ENCODE peak calls at places on chromosomes 11 and 22, in nine cellular contexts. H, W, T, D, Y, C, S, G and E are unnamed samples.
A peak's percentile ranks its signal among the peaks of the same experiment; 100 is the strongest.

GRCh38 chr11:96015911-96016565 is 92.1 kb upstream of the MTMR2 start:
- DNase-seq in H (peak; percentile 7), W (no peak), T (no peak), D (no peak), Y (no peak), C (no peak), S (no peak), G (no peak), E (no peak)

GRCh38 chr11:44484211-44484610 is 81.3 kb upstream of the CD82 start:
- DNase-seq in H (peak; percentile 1), W (no peak), T (no peak), D (no peak), Y (no peak), C (peak; percentile 49), S (peak; percentile 12), G (peak; percentile 8), E (no peak)

GRCh38 chr11:1305063-1305495 is 4.4 kb downstream of the TOLLIP start:
- DNase-seq in H (no peak), W (no peak), T (peak; percentile 42), D (no peak), Y (no peak), C (no peak), S (no peak), G (no peak), E (no peak)

GRCh38 chr11:60396790-60397189 is 531 bp downstream of the MS4A14 start:
- DNase-seq in H (peak; percentile 53), W (no peak), T (no peak), D (no peak), Y (peak; percentile 47), C (no peak), S (no peak), G (no peak), E (no peak)

GRCh38 chr11:129790131-129790530 is 25.5 kb upstream of the TMEM45B start:
- DNase-seq in H (no peak), W (no peak), T (no peak), D (no peak), Y (no peak), C (no peak), S (no peak), G (no peak), E (no peak)

GRCh38 chr22:26847046-26847445 is 189.7 kb downstream of the MIAT start:
- DNase-seq in H (no peak), W (no peak), T (no peak), D (no peak), Y (no peak), C (no peak), S (no peak), G (no peak), E (no peak)

GRCh38 chr11:1348146-1348545 is 38.7 kb upstream of the TOLLIP start:
- DNase-seq in H (no peak), W (no peak), T (no peak), D (no peak), Y (no peak), C (no peak), S (no peak), G (no peak), E (no peak)

GRCh38 chr11:61023086-61024035 is 51.9 kb downstream of the CD6 start:
- DNase-seq in H (no peak), W (no peak), T (no peak), D (no peak), Y (no peak), C (no peak), S (no peak), G (no peak), E (peak; percentile 57)

GRCh38 chr11:34028407-34028804 is 23.1 kb upstream of the CAPRIN1 start:
- DNase-seq in H (no peak), W (no peak), T (peak; percentile 39), D (no peak), Y (no peak), C (no peak), S (no peak), G (no peak), E (no peak)

GRCh38 chr11:34030386-34030785 is 21.1 kb upstream of the CAPRIN1 start:
- DNase-seq in H (no peak), W (no peak), T (no peak), D (no peak), Y (no peak), C (no peak), S (no peak), G (no peak), E (no peak)

GRCh38 chr11:34029176-34029575 is 22.4 kb upstream of the CAPRIN1 start:
- DNase-seq in H (no peak), W (no peak), T (no peak), D (no peak), Y (no peak), C (no peak), S (no peak), G (no peak), E (no peak)

GRCh38 chr11:34027516-34028406 is 23.8 kb upstream of the CAPRIN1 start:
- DNase-seq in H (no peak), W (no peak), T (peak; percentile 57), D (no peak), Y (no peak), C (no peak), S (no peak), G (no peak), E (no peak)

DNA sequence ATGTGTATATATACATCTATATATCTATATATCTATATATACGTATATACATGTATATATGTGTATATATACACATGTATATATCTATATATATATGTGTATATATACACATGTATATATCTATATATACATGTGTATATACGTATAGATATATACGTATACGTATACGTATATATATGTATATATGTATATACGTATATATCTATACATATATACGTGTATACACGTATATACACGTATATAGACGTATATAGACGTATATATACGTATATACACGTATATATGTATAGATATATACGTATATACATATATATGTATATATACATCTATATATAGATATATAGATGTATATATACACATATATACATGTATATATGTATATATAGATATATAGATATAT is 25.1 kb upstream of the CAPRIN1 start:
- DNase-seq in H (no peak), W (no peak), T (no peak), D (no peak), Y (no peak), C (no peak), S (no peak), G (no peak), E (no peak)
- H3K9me3 ChIP-seq in H (no peaks in the 10 kb centered on the region), W (no peaks in the 10 kb centered on the region), T (no peaks in the 10 kb centered on the region), D (no peaks in the 10 kb centered on the region), Y (no peaks in the 10 kb centered on the region), C (no peaks in the 10 kb centered on the region), S (no peaks in the 10 kb centered on the region), G (no peaks in the 10 kb centered on the region), E (peaks cover 5% of the 10 kb centered on the region)

GRCh38 chr11:70711911-70712185 is 313.5 kb downstream of the CTTN start:
- DNase-seq in H (no peak), W (no peak), T (no peak), D (no peak), Y (no peak), C (no peak), S (no peak), G (no peak), E (no peak)

GRCh38 chr11:70712471-70712870 is 314.1 kb downstream of the CTTN start:
- DNase-seq in H (no peak), W (no peak), T (no peak), D (no peak), Y (no peak), C (no peak), S (no peak), G (no peak), E (no peak)

GRCh38 chr11:70709596-70709995 is 311.3 kb downstream of the CTTN start:
- DNase-seq in H (no peak), W (no peak), T (no peak), D (no peak), Y (no peak), C (no peak), S (no peak), G (no peak), E (no peak)

GRCh38 chr11:70711095-70711910 is 313.0 kb downstream of the CTTN start:
- DNase-seq in H (no peak), W (no peak), T (no peak), D (no peak), Y (no peak), C (no peak), S (no peak), G (no peak), E (no peak)

DNA sequence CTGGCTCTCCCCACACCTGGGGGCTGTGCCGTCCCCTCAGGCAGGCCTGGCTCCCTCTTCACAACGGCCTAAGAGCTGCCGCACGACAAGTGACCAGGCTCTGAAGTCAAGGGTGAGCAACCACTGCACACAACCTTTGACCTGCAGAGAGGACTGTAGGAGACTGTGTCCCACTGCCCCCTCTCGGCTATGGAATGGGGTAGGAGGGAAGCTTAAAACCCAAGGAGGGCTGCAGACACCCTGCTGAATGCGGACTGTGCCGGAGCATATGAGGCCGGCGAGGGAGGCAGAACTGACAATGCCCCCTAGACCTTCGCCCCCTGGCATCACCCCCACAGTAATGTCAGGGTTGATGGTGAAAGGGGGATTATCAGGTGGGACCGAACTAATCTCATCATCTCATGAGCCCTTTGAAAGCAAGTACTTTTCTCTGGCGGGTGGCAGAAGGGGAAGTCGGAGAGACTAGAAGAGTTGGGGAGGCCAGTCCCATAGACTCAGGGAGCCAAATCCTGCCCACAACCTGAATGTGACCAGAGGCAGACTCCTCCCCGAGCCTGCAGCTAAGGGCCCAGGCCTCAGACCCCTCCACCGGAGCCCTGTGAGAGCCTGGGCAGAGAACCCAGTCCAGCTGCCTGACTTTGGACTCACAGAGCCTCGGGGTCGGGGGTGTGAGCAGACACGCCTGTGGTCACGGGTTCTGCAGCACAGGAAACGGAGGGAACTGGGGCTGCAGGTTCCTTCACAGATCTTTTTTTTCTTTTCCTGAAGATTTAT is 312.1 kb downstream of the CTTN start:
- DNase-seq in H (no peak), W (no peak), T (no peak), D (no peak), Y (no peak), C (no peak), S (no peak), G (no peak), E (no peak)
- H3K9me3 ChIP-seq in H (no peaks in the 10 kb centered on the region), W (no peaks in the 10 kb centered on the region), T (no peaks in the 10 kb centered on the region), D (no peaks in the 10 kb centered on the region), Y (no peaks in the 10 kb centered on the region), C (no peaks in the 10 kb centered on the region), S (no peaks in the 10 kb centered on the region), G (no peaks in the 10 kb centered on the region), E (no peaks in the 10 kb centered on the region)

DNA sequence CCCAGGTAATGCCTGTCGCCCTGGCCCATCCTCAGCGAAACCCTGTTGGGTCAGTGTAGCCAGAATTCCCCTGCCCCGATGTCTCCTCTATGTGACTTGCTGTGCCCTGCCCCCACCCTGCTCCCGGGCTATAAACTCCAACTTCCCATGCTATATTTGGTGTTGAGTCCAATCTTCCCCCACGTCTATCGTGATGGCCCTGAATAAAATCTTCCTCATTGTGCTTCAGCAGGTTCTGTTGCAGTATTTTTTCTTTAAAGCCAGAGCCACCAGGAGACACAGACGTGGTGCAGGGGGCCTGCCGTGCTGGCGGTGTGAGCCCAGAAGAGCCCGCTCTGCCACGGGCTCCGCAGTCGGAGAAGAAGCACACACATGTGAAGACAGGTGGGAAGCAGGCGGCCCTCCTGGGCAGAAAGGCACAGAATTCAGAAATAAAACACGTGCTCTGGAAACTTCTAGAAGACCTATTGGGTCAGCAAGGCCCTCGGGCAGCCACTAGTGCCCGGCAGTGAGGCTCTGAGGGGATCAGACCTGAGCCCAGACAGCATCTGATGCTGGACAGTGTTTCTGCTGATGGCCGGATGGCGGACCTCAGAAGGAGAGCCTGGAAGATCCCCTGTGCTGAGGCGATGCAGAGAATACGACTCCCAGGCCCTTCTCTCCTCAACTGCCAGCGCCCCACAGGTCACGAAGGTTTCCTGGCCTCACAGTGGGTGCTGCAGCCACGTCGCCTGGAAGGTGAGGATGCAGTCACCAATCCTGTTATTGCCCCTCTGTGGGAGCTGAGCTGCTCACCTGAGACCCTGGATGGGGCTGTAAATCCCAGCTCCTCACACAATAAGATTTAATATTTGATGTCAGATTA is 501.9 kb downstream of the BRD1 start:
- DNase-seq in H (no peak), W (no peak), T (no peak), D (no peak), Y (no peak), C (no peak), S (no peak), G (no peak), E (no peak)
- H3K9me3 ChIP-seq in H (peaks cover 5% of the 10 kb centered on the region), W (no peaks in the 10 kb centered on the region), T (no peaks in the 10 kb centered on the region), D (peaks cover 8% of the 10 kb centered on the region), Y (no peaks in the 10 kb centered on the region), C (no peaks in the 10 kb centered on the region), S (no peaks in the 10 kb centered on the region), G (no peaks in the 10 kb centered on the region), E (no peaks in the 10 kb centered on the region)

GRCh38 chr11:97683733-97684132 is 1293.9 kb downstream of the JRKL start:
- DNase-seq in H (no peak), W (no peak), T (no peak), D (no peak), Y (no peak), C (no peak), S (peak; percentile 32), G (no peak), E (no peak)

GRCh38 chr11:97687106-97687505 is 1297.3 kb downstream of the JRKL start:
- DNase-seq in H (no peak), W (no peak), T (no peak), D (no peak), Y (no peak), C (peak; percentile 15), S (no peak), G (no peak), E (no peak)

DNA sequence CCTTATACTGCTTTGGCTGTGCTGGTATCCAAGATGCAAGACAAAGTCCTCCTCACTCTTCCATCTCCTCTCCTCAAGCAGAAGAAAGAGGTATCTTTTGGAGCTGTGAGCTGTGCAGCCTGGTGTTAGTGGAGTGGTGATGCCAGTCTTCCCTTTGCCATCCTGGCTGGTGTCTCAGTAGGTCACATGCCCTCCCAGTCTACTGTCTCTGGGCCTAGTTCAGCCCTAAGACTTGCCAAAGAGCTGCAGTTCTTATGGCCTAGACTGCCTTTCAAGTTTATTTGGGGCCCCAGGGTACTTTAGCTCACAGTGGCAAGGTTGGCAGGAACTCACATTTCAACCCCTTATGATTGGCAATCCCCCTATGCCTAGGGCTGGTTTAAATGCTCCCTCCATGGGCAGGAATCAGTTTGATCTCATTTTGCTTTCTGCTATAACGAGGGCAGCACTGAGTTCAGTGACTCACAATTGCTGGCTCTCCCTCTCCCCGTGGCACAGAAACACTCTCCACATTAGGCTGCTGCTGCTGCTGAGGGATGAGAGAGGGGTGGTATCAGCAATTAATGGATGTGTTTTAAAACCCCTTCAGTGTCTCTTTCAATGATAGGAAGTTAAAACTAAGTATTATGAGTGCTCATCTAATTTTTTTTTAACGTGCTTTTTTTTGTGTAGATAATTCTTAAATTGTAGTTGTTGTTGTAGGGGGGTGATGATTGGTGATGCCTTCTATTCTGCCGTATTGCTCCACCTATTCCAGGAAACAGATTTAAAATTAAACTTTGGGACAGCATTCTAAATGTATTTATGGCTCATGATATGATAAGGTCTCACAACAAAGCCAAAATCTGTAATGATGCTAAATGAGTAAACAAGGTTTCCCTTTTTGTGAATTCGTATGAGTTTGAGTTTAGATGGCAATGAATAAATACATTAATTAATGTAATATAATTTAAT is 1295.0 kb downstream of the JRKL start:
- DNase-seq in H (no peak), W (no peak), T (no peak), D (no peak), Y (no peak), C (no peak), S (no peak), G (no peak), E (no peak)
- H3K9me3 ChIP-seq in H (no peaks in the 10 kb centered on the region), W (peaks cover 4% of the 10 kb centered on the region), T (no peaks in the 10 kb centered on the region), D (no peaks in the 10 kb centered on the region), Y (no peaks in the 10 kb centered on the region), C (no peaks in the 10 kb centered on the region), S (no peaks in the 10 kb centered on the region), G (peaks cover 17% of the 10 kb centered on the region), E (no peaks in the 10 kb centered on the region)